ENCODE peak calls at places on chromosomes 5 and 9, in four cellular contexts. W, T, C and P are unnamed samples.

GRCh38 chr9:38065369-38066075 is 3.5 kb downstream of the SHB start:
- DNase-seq in W (no peak), T (no peak), C (no peak), P (no peak)

GRCh38 chr5:96243203-96243602 is 189.8 kb downstream of the PCSK1 start:
- DNase-seq in W (no peak), T (no peak), C (no peak), P (no peak)

GRCh38 chr5:42656661-42657035 is 100.0 kb upstream of the CCDC152 start:
- DNase-seq in W (no peak), T (no peak), C (no peak), P (no peak)

GRCh38 chr9:14033067-14033466 is 280.9 kb downstream of the NFIB start:
- DNase-seq in W (no peak), T (no peak), C (no peak), P (no peak)

GRCh38 chr5:179051784-179052183 is 8.4 kb upstream of the ZNF354C start:
- DNase-seq in W (no peak), T (no peak), C (no peak), P (no peak)

GRCh38 chr5:67900515-67900914 is 315.0 kb upstream of the PIK3R1 start:
- DNase-seq in W (no peak), T (no peak), C (no peak), P (no peak)

GRCh38 chr5:172142709-172143215 is 45.3 kb downstream of the STK10 start:
- DNase-seq in W (peak), T (no peak), C (no peak), P (no peak)

GRCh38 chr5:77569409-77569808 is 69.1 kb downstream of the OTP start:
- DNase-seq in W (no peak), T (no peak), C (no peak), P (no peak)

GRCh38 chr5:131218392-131218791 is 45.5 kb upstream of the CDC42SE2 start:
- DNase-seq in W (no peak), T (no peak), C (no peak), P (no peak)

GRCh38 chr5:83433891-83434290 is 37.7 kb upstream of the VCAN start:
- DNase-seq in W (no peak), T (no peak), C (no peak), P (no peak)

GRCh38 chr5:109483395-109483974 is 73.7 kb upstream of the PJA2 start:
- DNase-seq in W (no peak), T (no peak), C (no peak), P (no peak)

GRCh38 chr5:148455055-148455675 is 71.4 kb downstream of the FBXO38 start:
- DNase-seq in W (no peak), T (no peak), C (no peak), P (no peak)

GRCh38 chr9:120308495-120308894 is 271.5 kb downstream of the CDK5RAP2 start:
- DNase-seq in W (no peak), T (no peak), C (no peak), P (no peak)

GRCh38 chr5:102622244-102622643 is 123.4 kb upstream of the SLCO6A1 start:
- DNase-seq in W (no peak), T (peak), C (no peak), P (no peak)

GRCh38 chr5:132812949-132813598 is at the start of gene SOWAHA:
- DNase-seq in W (no peak), T (no peak), C (no peak), P (peak)

GRCh38 chr5:138620661-138621224 is 45.5 kb upstream of the HSPA9 start:
- DNase-seq in W (no peak), T (no peak), C (no peak), P (no peak)
- TF ChIP-seq JUND in W (no peak), T (no peak), C (no peak), P (no peak)

GRCh38 chr9:110799396-110799795 is 130.8 kb downstream of the MUSK start:
- DNase-seq in W (no peak), T (no peak), C (no peak), P (no peak)
- TF ChIP-seq JUND in W (no peak), T (no peak), C (no peak), P (no peak)

GRCh38 chr5:2721739-2722138 is 29.7 kb downstream of the IRX2 start:
- DNase-seq in W (no peak), T (no peak), C (no peak), P (no peak)
- TF ChIP-seq JUND in W (no peak), T (no peak), C (no peak), P (no peak)

GRCh38 chr9:137048655-137049543 is 2.9 kb upstream of the NPDC1 start:
- DNase-seq in W (no peak), T (peak), C (no peak), P (peak)

GRCh38 chr9:137051145-137051724 is 2.6 kb downstream of the ENTPD2 start:
- DNase-seq in W (no peak), T (no peak), C (no peak), P (no peak)

GRCh38 chr9:137049544-137050449 is 3.8 kb upstream of the NPDC1 start:
- DNase-seq in W (no peak), T (peak), C (no peak), P (peak)

GRCh38 chr9:137052293-137052692 is 1.6 kb downstream of the ENTPD2 start:
- DNase-seq in W (no peak), T (no peak), C (no peak), P (no peak)

DNA sequence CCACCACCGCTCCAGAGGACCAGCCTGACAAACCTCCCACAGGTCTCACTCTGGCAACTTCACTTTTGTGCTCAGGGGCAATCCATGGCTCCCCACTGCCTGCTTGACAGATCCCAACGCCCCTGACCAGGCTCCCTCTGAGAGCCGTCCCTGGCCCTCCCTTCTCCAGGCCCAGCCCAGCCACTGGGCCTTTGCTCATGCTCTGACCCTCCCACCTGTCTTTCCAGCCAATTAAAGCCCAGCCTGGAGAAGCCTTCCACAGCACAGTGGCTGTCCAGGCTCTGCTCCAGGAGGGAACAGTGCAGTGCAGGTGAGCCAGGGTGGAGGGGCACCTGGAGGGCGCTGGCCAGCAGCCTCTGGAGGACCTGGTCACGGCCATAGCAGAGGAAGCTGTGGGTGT is 3.3 kb downstream of the ENTPD2 start:
- DNase-seq in W (no peak), T (no peak), C (no peak), P (peak)
- TF ChIP-seq JUND in W (no peak), T (no peak), C (no peak), P (no peak)